ENCODE peak calls at places on chromosome 22, in six cellular contexts. One of them, this sample, is unnamed.
A peak's percentile ranks its signal among the peaks of the same experiment; 100 is the strongest.

GRCh38 chr22:30309981-30310672 is 16.6 kb downstream of the TBC1D10A start:
- DNase-seq in HepG2: no peak
- DNase-seq in SK-N-SH: no peak
- DNase-seq in GM12878: peak; percentile 58
- DNase-seq in K562: no peak
- DNase-seq in H1: no peak
- DNase-seq in this sample: peak; percentile 81

GRCh38 chr22:28249402-28249801 is 330.3 kb upstream of the PITPNB start:
- DNase-seq in H1: no peak
- DNase-seq in GM12878: no peak
- DNase-seq in K562: no peak
- DNase-seq in SK-N-SH: peak; percentile 17
- DNase-seq in HepG2: no peak
- DNase-seq in this sample: no peak

GRCh38 chr22:48902001-48902869 is 925.4 kb downstream of the BRD1 start:
- DNase-seq in HepG2: no peak
- DNase-seq in SK-N-SH: no peak
- DNase-seq in H1: no peak
- DNase-seq in K562: no peak
- DNase-seq in GM12878: no peak
- DNase-seq in this sample: no peak

GRCh38 chr22:43820671-43821305 is 8.7 kb upstream of the EFCAB6 start:
- DNase-seq in HepG2: no peak
- DNase-seq in GM12878: no peak
- DNase-seq in K562: no peak
- DNase-seq in SK-N-SH: no peak
- DNase-seq in H1: peak; percentile 46
- DNase-seq in this sample: no peak

GRCh38 chr22:29167032-29167911 is 38.4 kb upstream of the EMID1 start:
- DNase-seq in SK-N-SH: no peak
- DNase-seq in H1: no peak
- DNase-seq in K562: no peak
- DNase-seq in HepG2: no peak
- DNase-seq in GM12878: peak; percentile 100
- DNase-seq in this sample: peak; percentile 97

GRCh38 chr22:28943501-28943879 is 60.1 kb downstream of the ZNRF3 start:
- DNase-seq in GM12878: no peak
- DNase-seq in SK-N-SH: no peak
- DNase-seq in K562: no peak
- DNase-seq in H1: no peak
- DNase-seq in HepG2: no peak
- DNase-seq in this sample: peak; percentile 81

GRCh38 chr22:35098921-35099320 is 33.0 kb downstream of the ISX start:
- DNase-seq in GM12878: no peak
- DNase-seq in H1: no peak
- DNase-seq in K562: no peak
- DNase-seq in SK-N-SH: no peak
- DNase-seq in HepG2: no peak
- DNase-seq in this sample: no peak

GRCh38 chr22:36816338-36816634 is 549 bp downstream of the PVALB start:
- DNase-seq in HepG2: no peak
- DNase-seq in K562: no peak
- DNase-seq in GM12878: no peak
- DNase-seq in SK-N-SH: peak; percentile 51
- DNase-seq in H1: no peak
- DNase-seq in this sample: no peak

GRCh38 chr22:42425337-42425988 is 6.7 kb downstream of the NFAM1 start:
- DNase-seq in GM12878: no peak
- DNase-seq in H1: no peak
- DNase-seq in K562: no peak
- DNase-seq in SK-N-SH: no peak
- DNase-seq in HepG2: no peak
- DNase-seq in this sample: no peak

GRCh38 chr22:23180893-23181762 is 819 bp downstream of the BCR start:
- DNase-seq in HepG2: no peak
- DNase-seq in GM12878: no peak
- DNase-seq in SK-N-SH: peak; percentile 62
- DNase-seq in K562: peak; percentile 87
- DNase-seq in H1: no peak
- DNase-seq in this sample: no peak

GRCh38 chr22:25729016-25729415 is 13.0 kb upstream of the MYO18B start:
- DNase-seq in GM12878: no peak
- DNase-seq in H1: no peak
- DNase-seq in K562: no peak
- DNase-seq in SK-N-SH: no peak
- DNase-seq in HepG2: no peak
- DNase-seq in this sample: no peak

GRCh38 chr22:37230673-37231405 is 13.2 kb downstream of the RAC2 start:
- DNase-seq in H1: no peak
- DNase-seq in K562: no peak
- DNase-seq in SK-N-SH: no peak
- DNase-seq in HepG2: no peak
- DNase-seq in GM12878: peak; percentile 61
- DNase-seq in this sample: no peak

GRCh38 chr22:31083923-31084810 is 3.0 kb downstream of the SMTN start:
- DNase-seq in GM12878: no peak
- DNase-seq in HepG2: no peak
- DNase-seq in SK-N-SH: peak; percentile 60
- DNase-seq in K562: peak; percentile 47
- DNase-seq in H1: no peak
- DNase-seq in this sample: no peak

GRCh38 chr22:38148252-38148651 is 33.4 kb downstream of the PLA2G6 start:
- DNase-seq in K562: no peak
- DNase-seq in SK-N-SH: no peak
- DNase-seq in HepG2: no peak
- DNase-seq in GM12878: no peak
- DNase-seq in H1: no peak
- DNase-seq in this sample: no peak

GRCh38 chr22:25404556-25404922 is 159.9 kb upstream of the GRK3 start:
- DNase-seq in HepG2: peak; percentile 14
- DNase-seq in SK-N-SH: peak; percentile 69
- DNase-seq in GM12878: no peak
- DNase-seq in K562: peak; percentile 22
- DNase-seq in H1: no peak
- DNase-seq in this sample: no peak

GRCh38 chr22:25908212-25908611 is 166.2 kb downstream of the MYO18B start:
- DNase-seq in SK-N-SH: no peak
- DNase-seq in K562: no peak
- DNase-seq in H1: no peak
- DNase-seq in HepG2: no peak
- DNase-seq in GM12878: no peak
- DNase-seq in this sample: no peak

DNA sequence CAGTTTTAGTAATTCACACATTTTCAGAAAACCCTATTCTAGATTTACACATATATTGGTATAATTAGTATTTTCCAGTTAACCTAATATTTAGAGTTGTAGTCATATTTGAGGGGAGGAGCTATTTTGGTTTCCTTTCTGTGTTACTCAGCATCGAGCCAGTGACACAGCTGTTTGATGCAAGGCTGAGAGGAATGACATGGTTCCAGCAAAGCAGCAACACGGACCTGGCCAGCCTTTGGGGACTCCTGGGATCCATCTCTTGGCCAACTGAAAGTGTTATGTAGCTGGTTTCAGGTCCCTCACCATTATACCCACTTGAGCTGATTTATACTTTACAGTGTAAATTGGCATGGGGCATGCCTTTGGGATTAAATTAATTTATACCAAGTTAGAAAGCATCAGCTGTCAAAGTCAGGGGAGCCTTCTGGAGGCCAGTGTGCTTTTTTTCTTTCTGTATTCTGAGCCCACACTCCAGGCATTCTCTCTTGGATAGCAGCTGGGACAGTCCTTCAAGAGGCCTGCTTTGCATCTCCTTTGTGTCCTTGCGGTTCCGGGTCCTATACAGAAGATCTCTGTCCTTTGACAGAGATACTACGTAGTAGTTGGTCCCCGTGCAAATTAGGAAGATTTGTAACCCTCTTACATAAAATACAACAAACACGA is 91.3 kb upstream of the SLC25A18 start:
- DNase-seq in K562: no peak
- DNase-seq in SK-N-SH: no peak
- DNase-seq in HepG2: no peak
- DNase-seq in H1: no peak
- DNase-seq in GM12878: no peak
- DNase-seq in this sample: no peak
- TF ChIP-seq GABPA in K562: no peak
- TF ChIP-seq GABPA in SK-N-SH: no peak
- TF ChIP-seq GABPA in HepG2: no peak
- TF ChIP-seq GABPA in H1: no peak
- TF ChIP-seq GABPA in GM12878: no peak
- TF ChIP-seq GABPA in this sample: no peak

DNA sequence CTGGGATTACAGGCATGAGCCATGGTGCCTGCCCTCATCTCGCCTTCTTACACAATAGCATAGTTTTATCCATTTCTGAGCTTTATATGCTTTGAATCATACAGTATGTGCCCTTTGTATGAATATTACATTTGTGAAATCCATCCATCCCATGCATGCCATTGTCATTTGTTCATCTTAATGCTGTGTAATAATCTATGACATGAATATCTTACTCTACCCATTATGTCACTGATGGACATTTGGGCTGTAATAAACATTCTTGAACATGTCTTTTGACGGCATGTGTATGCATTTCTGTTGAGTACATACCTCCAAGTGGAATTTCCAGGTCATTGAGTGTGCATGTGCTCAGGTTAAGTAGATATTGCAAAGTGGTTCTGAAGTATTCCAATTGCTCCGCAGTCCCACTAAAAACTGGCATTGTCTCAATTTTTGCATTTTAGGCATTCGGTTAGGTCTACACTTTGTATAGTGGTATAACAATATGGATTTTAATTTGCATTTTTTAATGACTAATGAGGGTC is 339.3 kb upstream of the SYN3 start:
- DNase-seq in SK-N-SH: no peak
- DNase-seq in H1: no peak
- DNase-seq in HepG2: no peak
- DNase-seq in K562: no peak
- DNase-seq in GM12878: no peak
- DNase-seq in this sample: no peak
- TF ChIP-seq GABPA in SK-N-SH: no peak
- TF ChIP-seq GABPA in H1: no peak
- TF ChIP-seq GABPA in HepG2: no peak
- TF ChIP-seq GABPA in K562: no peak
- TF ChIP-seq GABPA in GM12878: no peak
- TF ChIP-seq GABPA in this sample: no peak

GRCh38 chr22:17878970-17879369 is 104.7 kb upstream of the BID start:
- DNase-seq in HepG2: no peak
- DNase-seq in GM12878: no peak
- DNase-seq in K562: no peak
- DNase-seq in H1: no peak
- DNase-seq in SK-N-SH: peak; percentile 70
- DNase-seq in this sample: no peak

GRCh38 chr22:17880468-17880867 is 106.2 kb upstream of the BID start:
- DNase-seq in HepG2: no peak
- DNase-seq in K562: no peak
- DNase-seq in GM12878: no peak
- DNase-seq in H1: no peak
- DNase-seq in SK-N-SH: no peak
- DNase-seq in this sample: no peak

GRCh38 chr22:17880020-17880419 is 105.8 kb upstream of the BID start:
- DNase-seq in HepG2: no peak
- DNase-seq in GM12878: no peak
- DNase-seq in H1: no peak
- DNase-seq in K562: no peak
- DNase-seq in SK-N-SH: no peak
- DNase-seq in this sample: no peak

GRCh38 chr22:17875631-17876030 is 101.4 kb upstream of the BID start:
- DNase-seq in HepG2: no peak
- DNase-seq in K562: no peak
- DNase-seq in H1: no peak
- DNase-seq in SK-N-SH: no peak
- DNase-seq in GM12878: no peak
- DNase-seq in this sample: no peak

DNA sequence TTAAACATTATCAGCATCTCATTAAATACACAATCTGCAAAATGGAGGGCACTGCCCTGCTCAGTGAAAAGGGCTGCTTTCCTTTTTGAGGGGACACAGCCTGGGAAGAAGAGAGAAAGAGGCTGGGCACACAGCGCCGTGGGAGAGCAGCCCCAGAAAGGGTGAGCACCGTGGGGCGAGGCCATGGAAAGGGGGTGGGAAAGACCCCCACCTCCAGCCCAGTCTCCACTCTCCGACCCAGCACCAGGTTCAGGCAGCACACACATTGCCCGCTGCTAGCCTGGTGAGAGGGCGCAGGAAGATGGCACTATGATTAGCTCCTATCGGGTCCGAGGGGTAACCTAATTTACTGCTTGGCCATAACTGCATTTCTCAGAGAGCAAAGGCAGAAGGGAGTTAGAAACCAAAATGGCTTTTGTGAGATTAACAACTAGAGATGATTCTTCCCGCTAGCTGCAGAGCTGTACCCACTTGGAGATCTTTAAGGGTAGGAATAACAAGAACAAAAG is 104.0 kb upstream of the BID start:
- DNase-seq in H1: no peak
- DNase-seq in HepG2: no peak
- DNase-seq in GM12878: no peak
- DNase-seq in SK-N-SH: peak; percentile 76
- DNase-seq in K562: no peak
- DNase-seq in this sample: no peak
- TF ChIP-seq GABPA in H1: no peak
- TF ChIP-seq GABPA in HepG2: no peak
- TF ChIP-seq GABPA in GM12878: no peak
- TF ChIP-seq GABPA in SK-N-SH: no peak
- TF ChIP-seq GABPA in K562: no peak
- TF ChIP-seq GABPA in this sample: no peak

DNA sequence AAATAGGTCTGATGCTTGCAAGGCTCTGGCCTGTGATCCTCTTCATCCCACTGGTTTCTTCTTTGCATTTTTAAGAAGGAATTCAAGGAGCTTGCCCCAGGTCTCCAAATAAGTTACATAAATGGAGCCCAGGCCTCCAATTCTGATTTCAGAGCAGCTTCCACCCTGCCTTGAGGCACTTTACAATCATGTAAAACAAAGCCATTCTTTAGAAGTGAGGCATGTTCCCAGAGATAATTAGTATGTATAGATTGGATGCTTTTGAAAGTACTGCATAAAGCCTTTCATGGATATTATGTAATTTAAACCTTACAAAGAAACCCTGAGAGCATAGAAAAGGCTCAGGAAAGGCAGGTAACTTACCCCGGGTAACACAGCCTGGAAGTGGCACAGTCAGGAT is 466.5 kb downstream of the MIAT start:
- DNase-seq in SK-N-SH: no peak
- DNase-seq in HepG2: no peak
- DNase-seq in GM12878: no peak
- DNase-seq in H1: no peak
- DNase-seq in K562: no peak
- DNase-seq in this sample: no peak
- TF ChIP-seq GABPA in SK-N-SH: no peak
- TF ChIP-seq GABPA in HepG2: no peak
- TF ChIP-seq GABPA in GM12878: no peak
- TF ChIP-seq GABPA in H1: no peak
- TF ChIP-seq GABPA in K562: no peak
- TF ChIP-seq GABPA in this sample: no peak

GRCh38 chr22:47591016-47591415 is 828.6 kb downstream of the TBC1D22A start:
- DNase-seq in SK-N-SH: no peak
- DNase-seq in GM12878: no peak
- DNase-seq in H1: no peak
- DNase-seq in HepG2: no peak
- DNase-seq in K562: no peak
- DNase-seq in this sample: no peak
- TF ChIP-seq GABPA in SK-N-SH: no peak
- TF ChIP-seq GABPA in GM12878: no peak
- TF ChIP-seq GABPA in H1: no peak
- TF ChIP-seq GABPA in HepG2: no peak
- TF ChIP-seq GABPA in K562: no peak
- TF ChIP-seq GABPA in this sample: no peak